ENCODE peak calls at places on chromosomes 13 and 19, in nine cellular contexts. M is IMR-90, X is Panc1, I is fibroblast of lung, V is endodermal cell, A is cardiac muscle cell, L is esophagus muscularis mucosa, N is colonic mucosa, Q is BE2C. F is an unnamed sample. For H3K4me1 and H3K9me3, the result is how much of the 10 kb centered on the place peaks cover.

GRCh38 chr19:7456964-7457541 is 31.8 kb downstream of the PEX11G start:
- DNase-seq in Q (no peak), L (no peak), V (no peak), I (no peak), M (no peak), A (no peak), N (no peak), X (no peak), F (no peak)

GRCh38 chr19:681029-681626 is 4.9 kb downstream of the FSTL3 start:
- DNase-seq in X (no peak), M (no peak), L (no peak), Q (peak), N (no peak), V (no peak), A (no peak), I (no peak), F (peak)

GRCh38 chr13:20993661-20994440 is 67.5 kb downstream of the LATS2 start:
- DNase-seq in Q (no peak), V (no peak), I (peak), N (no peak), L (no peak), M (peak), A (no peak), X (no peak), F (no peak)

GRCh38 chr19:15417699-15418098 is 1.1 kb downstream of the AKAP8L start:
- DNase-seq in X (no peak), I (no peak), A (no peak), M (no peak), Q (no peak), N (no peak), V (no peak), L (no peak), F (peak)

GRCh38 chr13:60019119-60019993 is 144.4 kb downstream of the DIAPH3 start:
- DNase-seq in I (peak), V (no peak), Q (no peak), A (no peak), M (peak), N (no peak), L (no peak), X (no peak), F (no peak)

GRCh38 chr19:50894478-50895356 is 16.5 kb downstream of the KLK4 start:
- DNase-seq in M (no peak), A (no peak), I (no peak), N (no peak), V (no peak), Q (no peak), L (no peak), X (no peak), F (no peak)

GRCh38 chr13:90723381-90723780 is 624.1 kb upstream of the MIR17HG start:
- DNase-seq in L (no peak), I (no peak), X (no peak), N (no peak), A (no peak), V (no peak), M (no peak), Q (no peak), F (no peak)

GRCh38 chr13:59501004-59501403 is 662.7 kb downstream of the DIAPH3 start:
- DNase-seq in Q (no peak), A (no peak), I (no peak), L (no peak), M (no peak), V (peak), N (no peak), X (no peak), F (no peak)

GRCh38 chr19:5680083-5680436 is 256 bp downstream of the MICOS13 start:
- DNase-seq in L (no peak), M (peak), Q (no peak), X (no peak), A (peak), V (no peak), I (no peak), N (no peak), F (peak)

GRCh38 chr13:78228940-78229339 is 310.3 kb upstream of the EDNRB start:
- DNase-seq in V (no peak), I (peak), Q (no peak), N (no peak), M (no peak), A (no peak), L (no peak), X (no peak), F (no peak)

GRCh38 chr19:14112809-14113385 is 4.7 kb downstream of the PRKACA start:
- DNase-seq in Q (no peak), L (no peak), I (no peak), V (no peak), A (no peak), M (no peak), N (no peak), X (no peak), F (no peak)

GRCh38 chr19:14114854-14115253 is 2.7 kb downstream of the PRKACA start:
- DNase-seq in Q (peak), N (peak), X (no peak), V (peak), I (no peak), L (no peak), M (no peak), A (peak), F (peak)

GRCh38 chr19:14114439-14114838 is 3.1 kb downstream of the PRKACA start:
- DNase-seq in M (no peak), V (no peak), X (no peak), Q (no peak), I (no peak), A (no peak), N (no peak), L (no peak), F (no peak)

GRCh38 chr19:14112051-14112808 is 5.3 kb downstream of the PRKACA start:
- DNase-seq in X (no peak), I (no peak), Q (no peak), N (no peak), M (no peak), L (no peak), V (no peak), A (no peak), F (no peak)

DNA sequence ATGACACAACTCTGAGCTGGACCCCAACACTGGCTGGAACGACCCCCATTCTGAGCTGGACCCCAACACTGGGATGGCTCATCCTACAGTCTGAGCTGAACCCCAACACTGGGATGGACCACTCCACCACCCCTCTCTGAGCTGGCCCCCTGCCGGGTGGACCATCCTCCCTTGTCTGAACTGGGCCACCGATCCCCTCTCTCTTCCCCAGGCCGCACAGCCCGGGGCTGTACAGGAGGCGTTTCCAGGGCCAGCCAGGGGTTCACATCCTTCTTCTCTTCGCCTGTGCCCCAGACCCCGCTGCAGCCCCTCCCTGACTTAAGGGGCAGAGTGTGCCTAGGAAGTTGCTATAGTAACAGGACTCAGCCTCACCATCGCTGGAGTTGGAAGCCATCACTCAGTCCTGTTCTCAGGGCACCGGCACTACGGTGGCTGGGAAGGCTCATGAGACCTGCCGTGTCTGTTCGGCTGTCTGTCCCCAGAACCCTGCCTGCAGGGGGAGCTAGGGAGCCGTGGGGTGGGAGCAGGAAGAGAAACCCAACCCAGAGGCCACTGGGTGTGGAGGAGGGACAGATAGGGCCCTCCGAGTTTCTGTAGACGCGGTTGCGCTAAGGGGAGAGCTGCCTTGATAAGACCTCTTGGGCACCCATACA is 3.7 kb downstream of the PRKACA start:
- DNase-seq in Q (no peak), M (no peak), V (peak), X (no peak), L (no peak), N (peak), I (no peak), A (no peak), F (peak)
- TF ChIP-seq CTCF in Q (peak), M (peak), V (peak), X (no peak), L (no peak), N (no peak), I (no peak), A (peak), F (peak)

GRCh38 chr19:46788101-46788967 is at the start of gene SLC1A5:
- DNase-seq in N (peak), A (peak), L (peak), X (peak), Q (peak), M (peak), V (peak), I (peak), F (peak)
- H3K4me1 ChIP-seq in N (under half), A (under half), L (under half), X (under half), Q (under half), M (under half), V (under half), I (under half), F (under half)

GRCh38 chr19:53655042-53655665 is 23.4 kb downstream of the DPRX start:
- DNase-seq in N (no peak), M (no peak), V (no peak), X (no peak), I (no peak), A (no peak), L (no peak), Q (no peak), F (no peak)
- H3K9me3 ChIP-seq in N (under half), M (under half), V (half or more), X (under half), I (under half), A (under half), L (under half), Q (under half), F (under half)

DNA sequence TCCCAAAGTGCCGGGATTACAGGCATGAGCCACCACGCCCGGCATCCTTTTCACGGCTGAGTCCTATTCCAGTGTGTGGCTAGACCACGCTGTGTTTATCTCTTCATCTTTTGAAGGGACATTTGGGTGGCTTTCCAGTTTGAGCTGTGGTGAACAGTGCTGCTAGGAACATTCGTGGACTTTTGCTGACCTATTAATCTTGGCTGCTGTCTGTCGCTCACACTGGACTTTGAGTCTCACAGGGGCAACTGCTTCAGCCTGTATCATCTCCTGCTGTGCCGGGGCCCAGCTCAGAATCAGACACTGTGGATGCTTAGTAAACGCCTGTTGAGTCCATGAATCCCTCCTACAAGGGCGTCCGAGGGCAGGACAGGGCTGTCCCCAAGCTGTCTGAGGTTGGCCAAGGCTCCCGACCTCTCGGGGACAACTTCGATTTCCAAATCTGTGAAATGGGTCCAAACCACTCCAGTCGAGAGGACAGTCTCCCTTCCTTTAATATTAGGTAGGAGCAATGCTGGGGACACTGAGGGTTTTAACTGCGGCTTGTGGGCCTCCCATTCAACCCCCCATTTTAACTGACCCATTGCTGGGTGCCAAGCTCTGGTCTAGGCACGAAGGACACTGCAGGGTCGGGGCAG is 48.4 kb downstream of the SMIM24 start:
- DNase-seq in N (no peak), V (no peak), A (no peak), Q (no peak), L (no peak), M (no peak), X (no peak), I (no peak), F (no peak)
- TF ChIP-seq CTCF in N (no peak), V (no peak), A (no peak), Q (no peak), L (no peak), M (no peak), X (no peak), I (no peak), F (no peak)

GRCh38 chr19:10105241-10106099 is 692 bp upstream of the PPAN start:
- DNase-seq in X (no peak), V (no peak), N (peak), Q (no peak), M (no peak), I (no peak), A (no peak), L (no peak), F (no peak)
- H3K4me1 ChIP-seq in X (under half), V (under half), N (under half), Q (under half), M (under half), I (under half), A (under half), L (under half), F (under half)

DNA sequence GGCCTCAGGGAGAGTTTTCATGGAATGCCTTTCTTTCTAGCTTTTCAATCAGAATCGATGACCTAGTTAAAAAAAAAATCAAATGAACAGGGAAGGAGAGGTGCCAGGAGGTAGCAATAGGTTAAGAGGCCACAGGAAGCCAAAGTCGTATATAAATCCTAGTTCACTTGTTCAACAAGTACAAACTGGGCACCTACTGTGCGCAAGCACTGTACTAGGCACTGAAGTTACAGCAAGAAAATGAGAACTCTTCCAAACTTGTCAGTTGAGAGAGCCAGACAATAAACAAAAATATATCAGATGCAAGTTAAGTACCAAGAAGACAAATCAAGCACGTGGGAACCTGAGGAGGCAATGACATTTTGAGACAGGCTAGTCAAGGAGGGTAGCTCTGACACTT is 6.1 kb downstream of the SUGP2 start:
- DNase-seq in X (no peak), Q (no peak), L (no peak), V (no peak), N (no peak), A (no peak), I (no peak), M (no peak), F (no peak)
- H3K9me3 ChIP-seq in X (under half), Q (under half), L (under half), V (under half), N (under half), A (under half), I (under half), M (under half), F (under half)

GRCh38 chr13:28530729-28531194 is 35.8 kb upstream of the FLT1 start:
- DNase-seq in I (peak), L (no peak), V (no peak), N (no peak), A (no peak), M (no peak), Q (no peak), X (no peak), F (peak)
- TF ChIP-seq CTCF in I (peak), L (no peak), V (peak), N (no peak), A (peak), M (peak), Q (no peak), X (no peak), F (no peak)

GRCh38 chr19:4638828-4639530 is at the start of gene TNFAIP8L1:
- DNase-seq in A (peak), I (peak), Q (peak), N (peak), V (peak), L (peak), M (peak), X (no peak), F (peak)

GRCh38 chr19:4636761-4637160 is 2.6 kb upstream of the TNFAIP8L1 start:
- DNase-seq in N (no peak), Q (no peak), X (no peak), A (no peak), L (no peak), I (no peak), V (no peak), M (no peak), F (no peak)

GRCh38 chr19:4638330-4638729 is 986 bp upstream of the TNFAIP8L1 start:
- DNase-seq in V (no peak), L (no peak), M (no peak), I (no peak), Q (no peak), X (no peak), N (no peak), A (no peak), F (no peak)

GRCh38 chr19:4635763-4636135 is 3.6 kb upstream of the TNFAIP8L1 start:
- DNase-seq in V (peak), X (no peak), N (no peak), I (no peak), A (no peak), M (no peak), Q (no peak), L (no peak), F (no peak)

GRCh38 chr19:4636151-4636717 is 3.1 kb upstream of the TNFAIP8L1 start:
- DNase-seq in A (peak), M (peak), L (no peak), N (peak), Q (peak), X (no peak), V (peak), I (peak), F (peak)
- H3K4me1 ChIP-seq in A (under half), M (under half), L (under half), N (under half), Q (under half), X (under half), V (under half), I (under half), F (under half)